ENCODE peak calls at places on chromosome 1, in seven cellular contexts. J is IMR-90, Q is PC-9, N is mesenchymal stem cell, B is lower lobe of right lung, G is GM23248, A is breast epithelium. R is an unnamed sample. For H3K27me3 and H3K9me3, the result is how much of the 10 kb centered on the place peaks cover.

GRCh38 chr1:36133484-36133883 is 8.5 kb upstream of the COL8A2 start:
- DNase-seq in B (no peak), Q (no peak), N (peak), A (no peak), G (peak), J (peak), R (peak)

GRCh38 chr1:160797861-160798273 is 1.9 kb downstream of the LY9 start:
- DNase-seq in Q (peak), B (no peak), A (no peak), N (no peak), J (no peak), G (no peak), R (no peak)

GRCh38 chr1:10643607-10644306 is 152.7 kb downstream of the CASZ1 start:
- DNase-seq in G (no peak), J (no peak), N (no peak), B (no peak), Q (no peak), A (no peak), R (no peak)

GRCh38 chr1:163264256-163264655 is 57.5 kb upstream of the NUF2 start:
- DNase-seq in B (no peak), G (peak), A (no peak), N (no peak), J (peak), Q (no peak), R (no peak)

GRCh38 chr1:150789396-150789795 is 18.7 kb downstream of the CTSK start:
- DNase-seq in A (no peak), N (no peak), Q (peak), G (peak), J (no peak), B (peak), R (no peak)

GRCh38 chr1:67429528-67430357 is 459 bp downstream of the SERBP1 start:
- DNase-seq in J (no peak), B (peak), Q (no peak), A (peak), N (peak), G (peak), R (peak)

GRCh38 chr1:56983484-56983883 is 17.7 kb upstream of the C8B start:
- DNase-seq in A (no peak), N (no peak), B (no peak), Q (no peak), J (no peak), G (no peak), R (no peak)

GRCh38 chr1:20666804-20667203 is 5.6 kb upstream of the DDOST start:
- DNase-seq in Q (no peak), N (peak), J (peak), A (no peak), B (no peak), G (peak), R (peak)

GRCh38 chr1:22225858-22226584 is 83.1 kb upstream of the WNT4 start:
- DNase-seq in N (no peak), A (no peak), G (no peak), B (no peak), Q (no peak), J (no peak), R (no peak)

GRCh38 chr1:980137-980571 is 1.7 kb downstream of the PERM1 start:
- DNase-seq in G (no peak), N (no peak), Q (no peak), B (no peak), A (no peak), J (no peak), R (no peak)

GRCh38 chr1:181134543-181135461 is 46.3 kb downstream of the IER5 start:
- DNase-seq in A (peak), J (peak), G (peak), N (peak), Q (peak), B (peak), R (peak)

GRCh38 chr1:53550201-53550741 is 91.1 kb downstream of the DMRTB1 start:
- DNase-seq in A (no peak), G (peak), N (peak), Q (no peak), B (peak), J (peak), R (no peak)

GRCh38 chr1:55140546-55140983 is 74.6 kb downstream of the USP24 start:
- DNase-seq in G (peak), N (peak), B (no peak), A (peak), Q (peak), J (peak), R (peak)

GRCh38 chr1:27967884-27968466 is 8.2 kb downstream of the XKR8 start:
- DNase-seq in Q (no peak), A (no peak), J (no peak), B (no peak), N (no peak), G (peak), R (no peak)
- H3K4me3 ChIP-seq in Q (no peak), A (no peak), J (no peak), B (no peak), N (no peak), G (no peak), R (no peak)

DNA sequence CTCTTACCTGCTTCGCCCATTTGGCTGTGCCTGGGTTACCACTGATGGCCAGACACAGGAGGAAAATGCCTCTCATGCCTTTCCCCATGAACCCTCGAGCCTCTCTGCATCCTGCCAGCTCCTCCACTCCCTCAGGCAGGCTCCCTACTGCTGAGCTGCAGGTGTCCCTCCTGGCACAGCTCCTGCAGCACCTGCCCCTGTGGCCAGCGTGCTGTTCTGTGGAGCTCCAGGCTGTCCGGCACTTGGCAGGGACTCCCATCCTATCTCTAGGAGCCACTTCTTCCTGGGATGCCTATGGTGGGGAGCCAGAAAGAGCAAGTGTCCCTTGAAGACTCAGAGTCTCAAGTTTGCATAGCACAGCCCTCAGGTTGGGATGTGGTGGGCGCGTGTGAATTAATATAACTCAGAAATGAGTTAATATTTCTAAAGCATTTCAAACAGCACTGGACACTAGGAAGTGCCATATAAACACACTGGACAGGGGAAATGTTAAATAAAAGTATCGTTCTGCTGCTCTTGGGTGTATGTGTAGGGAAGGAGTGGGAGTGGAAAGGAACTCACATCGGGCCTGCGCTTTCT is 2.6 kb downstream of the LRRC71 start:
- DNase-seq in A (no peak), N (no peak), B (no peak), G (no peak), J (no peak), Q (peak), R (no peak)
- H3K27me3 ChIP-seq in A (half or more), N (half or more), B (half or more), G (under half), J (half or more), Q (under half), R (under half)

GRCh38 chr1:248183996-248184395 is 9.4 kb downstream of the OR2M2 start:
- DNase-seq in J (no peak), B (no peak), N (no peak), Q (no peak), A (no peak), G (no peak), R (no peak)
- H3K9me3 ChIP-seq in J (under half), B (under half), N (under half), Q (under half), A (under half), G (under half), R (under half)

DNA sequence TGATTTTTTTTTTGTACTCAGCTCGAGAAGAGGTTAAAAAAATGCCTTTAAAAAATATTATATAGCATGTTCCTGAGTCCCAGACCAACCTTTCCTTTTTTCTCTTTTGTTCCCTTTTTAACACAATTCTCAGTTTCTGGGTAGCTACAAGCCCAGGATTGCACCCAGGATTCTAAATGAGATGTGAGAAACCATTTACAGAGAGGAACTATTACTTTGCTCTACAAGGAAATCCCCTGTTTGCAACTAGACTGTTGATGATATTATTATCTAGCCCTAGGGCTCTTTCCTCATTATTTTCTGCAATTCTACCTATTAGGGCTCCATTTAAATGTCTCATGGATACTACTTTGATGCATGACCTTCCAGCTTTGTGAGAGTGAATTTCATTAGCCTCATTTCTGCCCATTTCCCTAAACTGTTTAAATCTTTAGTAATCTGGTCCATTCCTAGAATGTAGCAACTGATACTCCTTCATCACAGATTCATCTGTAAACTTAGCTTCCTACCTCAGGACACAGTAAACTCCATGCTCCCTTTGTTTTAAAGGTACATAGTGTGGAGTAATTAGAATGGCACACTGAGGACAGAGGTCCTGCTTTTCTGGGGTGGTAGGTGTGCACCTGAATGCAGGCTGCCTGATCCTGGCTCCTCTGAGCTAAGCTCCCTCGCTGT is 7.1 kb upstream of the KIF14 start:
- DNase-seq in Q (no peak), G (no peak), B (no peak), N (no peak), A (no peak), J (no peak), R (no peak)
- H3K4me3 ChIP-seq in Q (no peak), G (no peak), B (no peak), N (no peak), A (no peak), J (no peak), R (no peak)

GRCh38 chr1:223270155-223270554 is 93.8 kb downstream of the SUSD4 start:
- DNase-seq in Q (no peak), J (no peak), G (no peak), N (no peak), B (no peak), A (no peak), R (no peak)
- H3K27me3 ChIP-seq in Q (under half), J (under half), G (under half), N (half or more), B (under half), A (under half), R (under half)

GRCh38 chr1:246988316-246988715 is 19.5 kb downstream of the ZNF695 start:
- DNase-seq in J (no peak), G (no peak), Q (no peak), B (no peak), A (no peak), N (no peak), R (no peak)
- H3K9me3 ChIP-seq in J (under half), G (under half), Q (under half), B (half or more), A (half or more), N (half or more), R (half or more)

DNA sequence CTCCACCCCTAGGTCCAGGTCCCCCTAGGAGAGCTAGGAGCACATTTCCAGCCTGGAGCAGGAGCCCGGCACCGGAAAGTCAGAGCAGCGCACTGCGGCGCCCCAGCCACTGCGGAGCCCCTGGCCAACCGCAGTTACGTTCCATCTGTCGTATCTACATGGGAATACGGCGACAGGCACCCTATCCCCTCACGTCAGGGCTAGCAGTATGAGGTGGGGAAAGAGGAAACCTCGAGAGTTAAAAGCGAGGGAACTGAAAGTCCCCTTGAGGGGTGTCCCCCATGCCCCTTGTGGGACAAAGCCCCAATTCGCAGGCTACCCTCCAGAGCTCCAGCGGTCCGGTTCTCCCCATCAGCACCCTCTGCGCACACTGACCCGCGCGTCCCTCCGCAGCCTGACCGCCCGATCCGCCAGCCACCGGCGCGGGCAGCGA is 995 bp downstream of the COLGALT2 start:
- DNase-seq in Q (no peak), N (peak), G (peak), A (no peak), B (peak), J (no peak), R (no peak)
- H3K4me3 ChIP-seq in Q (no peak), N (peak), G (peak), A (peak), B (peak), J (peak), R (peak)